ENCODE peak calls at places on chromosomes 12 and 14, in nine cellular contexts. K is NCI-H774; O is ELR; P is GM12865; E is NCI-H446 treated with DMSO at 0.1 percent for 48 hours; X is T-cell; S is adrenal gland; U is left ventricle myocardium inferior; R is stimulated activated CD4-positive, alpha-beta T cell treated with anti-CD3 and anti-CD28 coated beads, Interleukin-12 subunit alpha, Interleukin-12 subunit beta, amount 100 ng/mL, for 4 hours. I is an unnamed sample.

GRCh38 chr12:67720383-67720856 is 71.9 kb downstream of the DYRK2 start:
- DNase-seq in X (no peak), P (no peak), R (no peak), E (peak), U (no peak), K (no peak), S (no peak), O (peak), I (no peak)

GRCh38 chr14:32430326-32430725 is 101.2 kb downstream of the AKAP6 start:
- DNase-seq in S (no peak), O (peak), X (no peak), U (no peak), R (no peak), P (peak), K (no peak), E (no peak), I (no peak)

GRCh38 chr12:15356831-15357456 is 34.6 kb downstream of the PTPRO start:
- DNase-seq in E (no peak), X (no peak), U (no peak), R (no peak), K (peak), O (no peak), S (no peak), P (peak), I (no peak)

GRCh38 chr14:45252356-45253069 is 489 bp downstream of the MIS18BP1 start:
- DNase-seq in E (no peak), U (no peak), S (no peak), R (no peak), O (peak), P (peak), X (no peak), K (no peak), I (no peak)

GRCh38 chr14:58699656-58700055 is 61.9 kb downstream of the DACT1 start:
- DNase-seq in K (no peak), X (no peak), U (no peak), R (no peak), E (no peak), O (no peak), P (no peak), S (no peak), I (no peak)

GRCh38 chr12:81998761-81999378 is 239.7 kb upstream of the PPFIA2 start:
- DNase-seq in O (no peak), E (no peak), K (no peak), U (no peak), R (no peak), P (no peak), S (no peak), X (no peak), I (no peak)

GRCh38 chr14:72549026-72549425 is 344.9 kb downstream of the DPF3 start:
- DNase-seq in S (no peak), K (no peak), X (no peak), R (no peak), O (peak), U (no peak), P (no peak), E (no peak), I (no peak)

GRCh38 chr12:94126067-94126466 is 22.3 kb upstream of the PLXNC1 start:
- DNase-seq in U (no peak), E (no peak), P (no peak), S (no peak), R (no peak), O (no peak), X (no peak), K (no peak), I (no peak)

GRCh38 chr14:89417469-89418225 is 614 bp upstream of the FOXN3 start:
- DNase-seq in P (peak), U (peak), E (no peak), R (peak), S (peak), O (peak), X (peak), K (peak), I (peak)

GRCh38 chr14:89912667-89913211 is 41.8 kb downstream of the EFCAB11 start:
- DNase-seq in K (peak), R (no peak), P (no peak), O (peak), S (peak), E (peak), U (no peak), X (no peak), I (no peak)

GRCh38 chr12:100576311-100577036 is 3.0 kb downstream of the GAS2L3 start:
- DNase-seq in S (no peak), P (no peak), E (no peak), R (no peak), O (peak), U (no peak), K (no peak), X (no peak), I (no peak)

GRCh38 chr12:101850199-101850598 is 19.4 kb upstream of the GNPTAB start:
- DNase-seq in S (no peak), O (no peak), U (no peak), E (no peak), X (no peak), R (no peak), P (peak), K (no peak), I (no peak)

GRCh38 chr12:91874086-91874865 is 271.4 kb downstream of the BTG1 start:
- DNase-seq in K (no peak), E (no peak), S (no peak), X (no peak), P (no peak), U (no peak), O (no peak), R (no peak), I (no peak)

GRCh38 chr12:88957358-88957757 is 377.1 kb upstream of the KITLG start:
- DNase-seq in O (peak), P (no peak), K (no peak), R (no peak), S (no peak), X (no peak), E (no peak), U (no peak), I (no peak)

GRCh38 chr12:91885851-91886250 is 259.8 kb downstream of the BTG1 start:
- DNase-seq in P (no peak), U (no peak), R (no peak), E (no peak), X (no peak), O (no peak), S (no peak), K (no peak), I (no peak)

GRCh38 chr12:65464930-65465329 is 186.4 kb downstream of the MSRB3 start:
- DNase-seq in P (no peak), O (peak), K (no peak), X (no peak), R (no peak), U (no peak), S (no peak), E (no peak), I (no peak)

GRCh38 chr12:38745601-38746000 is 159.8 kb downstream of the CPNE8 start:
- DNase-seq in E (no peak), R (no peak), O (no peak), K (no peak), X (no peak), U (no peak), P (no peak), S (no peak), I (no peak)

GRCh38 chr14:105616802-105617192 is 90.4 kb downstream of the TMEM121 start:
- DNase-seq in K (no peak), S (no peak), E (no peak), O (no peak), U (no peak), P (no peak), X (no peak), R (no peak), I (peak)

GRCh38 chr14:89563503-89563902 is 146.5 kb upstream of the FOXN3 start:
- DNase-seq in E (no peak), S (no peak), P (no peak), R (no peak), X (no peak), K (no peak), O (no peak), U (no peak), I (no peak)

GRCh38 chr12:58668831-58669230 is 251.5 kb downstream of the LRIG3 start:
- DNase-seq in R (no peak), X (no peak), U (no peak), K (no peak), P (no peak), O (peak), S (no peak), E (no peak), I (no peak)

GRCh38 chr12:87960557-87960956 is 68.6 kb downstream of the C12orf50 start:
- DNase-seq in K (no peak), X (no peak), U (no peak), E (peak), O (no peak), R (no peak), P (no peak), S (no peak), I (no peak)

GRCh38 chr12:3607039-3607719 is 116.2 kb downstream of the PRMT8 start:
- DNase-seq in U (no peak), P (no peak), E (no peak), S (no peak), X (no peak), O (no peak), K (no peak), R (no peak), I (no peak)

GRCh38 chr14:58292192-58292591 is 6.2 kb upstream of the ARID4A start:
- DNase-seq in S (no peak), K (no peak), R (no peak), O (no peak), P (no peak), U (no peak), E (no peak), X (no peak), I (no peak)

I was measured in Right ventricle myocardium superior.